ENCODE peak calls at places on chromosomes 11 and 22, in ten cellular contexts. Y is upper lobe of right lung; E is heart right ventricle; X is transverse colon; U is prostate gland; G is lower lobe of right lung; J is HCT116; Q is A549; H is mucosa of descending colon; R is effector memory CD4-positive, alpha-beta T cell. W is an unnamed sample.
A peak's percentile ranks its signal among the peaks of the same experiment; 100 is the strongest.

GRCh38 chr11:72426054-72426757 is 8.1 kb downstream of the CLPB start:
- DNase-seq in J (no peak), Y (no peak), Q (no peak), G (no peak), E (no peak), U (no peak), H (no peak), R (no peak), X (no peak), W (no peak)

GRCh38 chr22:37128555-37129281 is 19.2 kb upstream of the TMPRSS6 start:
- DNase-seq in R (no peak), H (no peak), J (no peak), U (no peak), E (no peak), X (no peak), Q (no peak), Y (no peak), G (no peak), W (no peak)

GRCh38 chr11:279966-280761 is 2.0 kb downstream of the NLRP6 start:
- DNase-seq in Y (peak; percentile 67), R (no peak), G (peak; percentile 60), E (peak; percentile 5), Q (peak; percentile 48), U (no peak), X (peak; percentile 65), J (no peak), H (peak; percentile 85), W (peak; percentile 77)

GRCh38 chr11:111557425-111558111 is 17.0 kb downstream of the LAYN start:
- DNase-seq in J (no peak), R (no peak), Q (peak; percentile 53), X (no peak), U (no peak), G (no peak), E (no peak), Y (no peak), H (no peak), W (no peak)

GRCh38 chr11:704189-704798 is 1.7 kb upstream of the EPS8L2 start:
- DNase-seq in H (peak; percentile 58), Y (no peak), X (no peak), R (no peak), G (no peak), Q (no peak), E (no peak), U (no peak), J (no peak), W (peak; percentile 78)

GRCh38 chr22:39381009-39381755 is 18.4 kb upstream of the TAB1 start:
- DNase-seq in Q (no peak), U (no peak), X (no peak), E (no peak), H (no peak), Y (no peak), G (no peak), R (no peak), J (no peak), W (no peak)

GRCh38 chr11:75096456-75097172 is at the start of gene OR2AT4:
- DNase-seq in G (no peak), U (no peak), H (no peak), R (no peak), X (no peak), Y (no peak), Q (no peak), J (no peak), E (no peak), W (no peak)

GRCh38 chr11:15590131-15590530 is 475.4 kb downstream of the INSC start:
- DNase-seq in R (no peak), J (no peak), H (no peak), Q (no peak), G (no peak), Y (no peak), X (no peak), U (no peak), E (no peak), W (no peak)

GRCh38 chr11:86211619-86212018 is 32.9 kb upstream of the EED start:
- DNase-seq in J (no peak), E (no peak), R (no peak), Y (no peak), H (no peak), X (no peak), Q (no peak), G (no peak), U (no peak), W (no peak)

GRCh38 chr11:94151903-94152677 is 23.4 kb downstream of the PANX1 start:
- DNase-seq in U (no peak), X (no peak), E (peak; percentile 40), R (no peak), Y (no peak), G (no peak), Q (peak; percentile 62), J (peak; percentile 73), H (no peak), W (no peak)

GRCh38 chr11:84289381-84289906 is 1003.3 kb upstream of the CCDC90B start:
- DNase-seq in G (no peak), H (no peak), E (no peak), X (no peak), R (no peak), Q (no peak), Y (no peak), U (no peak), J (no peak), W (no peak)

GRCh38 chr11:115890500-115890899 is 386.3 kb upstream of the CADM1 start:
- DNase-seq in E (no peak), J (no peak), Q (no peak), U (no peak), Y (no peak), X (no peak), R (no peak), H (no peak), G (no peak), W (no peak)

GRCh38 chr11:80595011-80595410 is 1154.2 kb upstream of the TENM4 start:
- DNase-seq in Y (no peak), U (no peak), H (no peak), E (no peak), X (no peak), R (no peak), G (no peak), J (no peak), Q (no peak), W (no peak)

DNA sequence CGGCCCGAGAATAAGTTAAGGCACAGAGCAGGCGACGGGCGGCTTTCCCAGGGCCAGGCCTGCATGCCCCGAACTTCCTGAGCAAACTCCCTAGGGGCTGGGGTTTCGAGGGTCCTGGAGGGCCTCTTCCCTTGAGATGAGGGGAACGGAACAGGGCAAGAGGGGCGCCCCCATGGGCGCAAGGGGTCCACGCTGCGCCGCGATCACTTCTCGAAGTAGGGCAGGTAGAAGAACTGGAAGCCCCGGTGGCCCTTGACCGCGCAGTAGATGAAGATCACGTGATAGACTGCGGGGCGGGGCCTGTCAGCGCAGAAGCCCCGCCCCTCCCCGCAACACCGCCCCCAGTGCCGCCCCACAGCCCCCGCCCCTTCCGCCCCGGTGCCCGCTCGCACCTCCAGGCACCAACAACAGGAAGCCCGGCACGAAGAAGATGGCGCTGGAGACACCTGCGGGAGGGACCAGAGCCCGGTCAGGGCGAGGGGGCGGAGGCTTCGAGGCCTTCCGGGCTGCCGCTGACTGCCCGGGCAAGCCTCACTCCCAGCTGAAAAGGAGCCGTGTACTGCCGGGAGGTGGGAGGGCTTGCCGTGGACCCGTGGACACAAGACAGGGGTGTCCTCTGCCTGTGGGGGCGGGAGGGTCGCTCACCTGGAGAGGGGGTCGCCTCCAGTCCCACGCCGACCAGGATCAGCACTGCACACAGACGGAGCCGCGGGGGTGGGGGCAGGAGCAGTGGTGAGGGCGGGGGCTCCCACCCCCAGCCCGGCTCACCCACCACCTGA is 4.5 kb downstream of the TMEM134 start:
- DNase-seq in H (peak; percentile 97), J (peak; percentile 81), U (peak; percentile 85), G (peak; percentile 94), E (peak; percentile 88), R (peak; percentile 92), X (peak; percentile 96), Q (peak; percentile 92), Y (peak; percentile 96), W (peak; percentile 99)
- H3K4me1 ChIP-seq in H (peaks cover 20% of the 10 kb centered on the region), J (peaks cover 35% of the 10 kb centered on the region), U (peaks cover 6% of the 10 kb centered on the region), G (peaks cover 45% of the 10 kb centered on the region), E (peaks cover 41% of the 10 kb centered on the region), R (peaks cover 42% of the 10 kb centered on the region), X (peaks cover 38% of the 10 kb centered on the region), Q (peaks cover 35% of the 10 kb centered on the region), Y (peaks cover 24% of the 10 kb centered on the region), W (peaks cover 23% of the 10 kb centered on the region)

DNA sequence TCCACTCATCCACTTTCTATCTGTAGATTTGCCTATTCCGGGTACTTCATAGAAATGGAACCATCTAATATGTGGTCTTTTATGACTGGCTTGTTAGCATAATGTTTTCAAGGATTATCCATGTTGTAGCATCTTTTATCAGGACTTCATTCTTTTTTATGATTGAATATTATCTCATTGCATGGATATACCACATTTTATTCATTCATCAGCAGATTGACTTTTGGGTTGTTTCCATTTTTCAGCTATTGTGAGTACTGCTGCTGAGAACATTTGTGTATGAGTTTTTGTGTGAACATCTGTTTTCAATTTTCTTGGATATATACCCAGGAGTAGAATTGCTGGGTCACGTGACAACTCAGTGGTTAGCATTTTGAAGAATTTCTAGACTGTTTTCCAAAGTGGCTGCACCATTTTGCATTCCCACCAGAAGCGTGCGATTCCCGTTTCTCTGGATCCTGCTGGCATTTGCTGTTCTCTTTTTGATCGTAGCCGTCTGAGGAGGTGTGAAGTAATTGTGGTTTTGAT is 8.9 kb downstream of the DERL3 start:
- DNase-seq in E (no peak), R (no peak), H (no peak), Q (no peak), G (no peak), X (no peak), Y (no peak), U (no peak), J (no peak), W (no peak)
- H3K4me3 ChIP-seq in E (no peak overlapping the region), R (no peak overlapping the region), H (no peak overlapping the region), Q (no peak overlapping the region), G (no peak overlapping the region), X (no peak overlapping the region), Y (no peak overlapping the region), U (no peak overlapping the region), J (no peak overlapping the region), W (no peak overlapping the region)

DNA sequence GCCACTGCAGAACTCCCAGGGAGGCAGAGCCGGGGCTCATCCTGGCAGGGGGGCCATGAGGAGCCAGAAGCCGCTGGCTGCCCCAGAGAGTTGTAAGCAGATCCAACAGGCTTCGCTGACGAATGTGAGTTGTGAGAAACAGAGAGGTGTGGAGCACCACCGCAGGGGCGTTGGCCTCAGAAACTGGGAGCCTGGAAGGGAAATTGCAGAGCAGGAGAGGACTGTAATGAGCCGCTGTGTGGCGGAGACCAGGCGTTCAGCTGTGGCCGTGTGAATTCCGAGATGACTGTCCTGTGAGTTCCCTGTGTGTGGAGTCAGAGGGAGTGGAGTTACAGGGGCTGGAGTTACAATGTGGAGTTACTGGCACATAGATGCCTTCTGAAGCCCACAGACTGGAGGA is 27.7 kb upstream of the ETS1 start:
- DNase-seq in R (no peak), E (no peak), Y (no peak), U (no peak), Q (no peak), G (no peak), H (no peak), X (no peak), J (no peak), W (no peak)
- H3K4me1 ChIP-seq in R (peaks cover 17% of the 10 kb centered on the region), E (peaks cover 28% of the 10 kb centered on the region), Y (peaks cover 19% of the 10 kb centered on the region), U (no peaks in the 10 kb centered on the region), Q (no peaks in the 10 kb centered on the region), G (peaks cover 21% of the 10 kb centered on the region), H (no peaks in the 10 kb centered on the region), X (no peaks in the 10 kb centered on the region), J (no peaks in the 10 kb centered on the region), W (no peaks in the 10 kb centered on the region)

DNA sequence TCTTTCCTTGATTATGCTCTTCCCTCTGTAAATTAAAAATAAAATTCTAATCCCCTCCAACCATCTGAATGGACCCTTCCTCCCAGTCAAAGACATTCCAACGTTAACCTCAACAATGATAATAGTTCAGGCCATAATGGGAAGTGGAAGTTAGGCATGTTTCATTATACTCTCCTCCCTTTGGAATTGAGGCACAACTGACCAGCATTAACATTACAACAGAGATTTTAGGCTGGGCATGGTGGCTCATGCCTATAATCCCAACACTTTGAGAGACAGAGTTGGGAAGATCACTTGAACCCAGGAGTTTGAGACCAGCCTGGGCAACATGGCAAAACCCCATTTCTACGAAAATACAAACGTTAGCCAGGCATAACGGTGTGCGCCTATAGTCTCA is 2.4 kb upstream of the CTSF start:
- DNase-seq in Y (no peak), G (no peak), J (no peak), U (no peak), H (no peak), X (no peak), R (no peak), E (no peak), Q (no peak), W (no peak)
- H3K4me3 ChIP-seq in Y (no peak overlapping the region), G (no peak overlapping the region), J (no peak overlapping the region), U (no peak overlapping the region), H (no peak overlapping the region), X (no peak overlapping the region), R (no peak overlapping the region), E (no peak overlapping the region), Q (no peak overlapping the region), W (no peak overlapping the region)